ENCODE peak calls at places on chromosome 22, in six cellular contexts. One of them, this sample, is unnamed.

GRCh38 chr22:37803195-37803635 is 4.5 kb upstream of the GCAT start:
- DNase-seq in left ventricle myocardium inferior: no peak
- DNase-seq in cardiac muscle cell: no peak
- DNase-seq in CD4-positive, alpha-beta T cell: no peak
- DNase-seq in GM23248: no peak
- DNase-seq in PC-3: no peak
- DNase-seq in this sample: peak; percentile 39

GRCh38 chr22:42145175-42145574 is 14.6 kb upstream of the CYP2D6 start:
- DNase-seq in left ventricle myocardium inferior: no peak
- DNase-seq in cardiac muscle cell: no peak
- DNase-seq in CD4-positive, alpha-beta T cell: no peak
- DNase-seq in GM23248: no peak
- DNase-seq in PC-3: no peak
- DNase-seq in this sample: no peak

GRCh38 chr22:20574920-20575353 is 67.5 kb downstream of the MED15 start:
- DNase-seq in left ventricle myocardium inferior: peak; percentile 9
- DNase-seq in cardiac muscle cell: no peak
- DNase-seq in CD4-positive, alpha-beta T cell: no peak
- DNase-seq in GM23248: no peak
- DNase-seq in PC-3: no peak
- DNase-seq in this sample: no peak

GRCh38 chr22:44214764-44215163 is 34.0 kb downstream of the PARVG start:
- DNase-seq in left ventricle myocardium inferior: no peak
- DNase-seq in cardiac muscle cell: no peak
- DNase-seq in CD4-positive, alpha-beta T cell: no peak
- DNase-seq in GM23248: no peak
- DNase-seq in PC-3: no peak
- DNase-seq in this sample: no peak

GRCh38 chr22:32413715-32414114 is 1.7 kb upstream of the RTCB start:
- DNase-seq in left ventricle myocardium inferior: no peak
- DNase-seq in cardiac muscle cell: peak; percentile 5
- DNase-seq in CD4-positive, alpha-beta T cell: no peak
- DNase-seq in GM23248: peak; percentile 44
- DNase-seq in PC-3: peak; percentile 33
- DNase-seq in this sample: no peak

GRCh38 chr22:43483266-43483665 is 71.5 kb downstream of the MPPED1 start:
- DNase-seq in left ventricle myocardium inferior: no peak
- DNase-seq in cardiac muscle cell: no peak
- DNase-seq in CD4-positive, alpha-beta T cell: no peak
- DNase-seq in GM23248: no peak
- DNase-seq in PC-3: no peak
- DNase-seq in this sample: no peak

GRCh38 chr22:29912605-29913398 is 29.8 kb downstream of the MTMR3 start:
- DNase-seq in left ventricle myocardium inferior: no peak
- DNase-seq in cardiac muscle cell: no peak
- DNase-seq in CD4-positive, alpha-beta T cell: no peak
- DNase-seq in GM23248: peak; percentile 85
- DNase-seq in PC-3: peak; percentile 81
- DNase-seq in this sample: no peak

GRCh38 chr22:46044718-46045458 is 67.9 kb upstream of the WNT7B start:
- DNase-seq in left ventricle myocardium inferior: peak; percentile 60
- DNase-seq in cardiac muscle cell: peak; percentile 46
- DNase-seq in CD4-positive, alpha-beta T cell: peak; percentile 43
- DNase-seq in GM23248: no peak
- DNase-seq in PC-3: no peak
- DNase-seq in this sample: no peak

GRCh38 chr22:29550005-29550404 is 3.6 kb downstream of the THOC5 start:
- DNase-seq in left ventricle myocardium inferior: no peak
- DNase-seq in cardiac muscle cell: no peak
- DNase-seq in CD4-positive, alpha-beta T cell: no peak
- DNase-seq in GM23248: no peak
- DNase-seq in PC-3: no peak
- DNase-seq in this sample: no peak

GRCh38 chr22:19446603-19447387 is 716 bp downstream of the C22orf39 start:
- DNase-seq in left ventricle myocardium inferior: no peak
- DNase-seq in cardiac muscle cell: no peak
- DNase-seq in CD4-positive, alpha-beta T cell: no peak
- DNase-seq in GM23248: peak; percentile 40
- DNase-seq in PC-3: no peak
- DNase-seq in this sample: peak; percentile 30

GRCh38 chr22:19880786-19881569 is 26.3 kb upstream of the GNB1L start:
- DNase-seq in left ventricle myocardium inferior: peak; percentile 64
- DNase-seq in cardiac muscle cell: peak; percentile 56
- DNase-seq in CD4-positive, alpha-beta T cell: no peak
- DNase-seq in GM23248: peak; percentile 97
- DNase-seq in PC-3: peak; percentile 96
- DNase-seq in this sample: no peak

GRCh38 chr22:30312053-30312452 is 14.7 kb downstream of the TBC1D10A start:
- DNase-seq in left ventricle myocardium inferior: no peak
- DNase-seq in cardiac muscle cell: no peak
- DNase-seq in CD4-positive, alpha-beta T cell: no peak
- DNase-seq in GM23248: peak; percentile 91
- DNase-seq in PC-3: peak; percentile 77
- DNase-seq in this sample: no peak

GRCh38 chr22:22886546-22886945 is 1.1 kb upstream of the IGLL5 start:
- DNase-seq in left ventricle myocardium inferior: no peak
- DNase-seq in cardiac muscle cell: no peak
- DNase-seq in CD4-positive, alpha-beta T cell: no peak
- DNase-seq in GM23248: no peak
- DNase-seq in PC-3: no peak
- DNase-seq in this sample: no peak

GRCh38 chr22:45212992-45213751 is 27.5 kb downstream of the KIAA0930 start:
- DNase-seq in left ventricle myocardium inferior: peak; percentile 48
- DNase-seq in cardiac muscle cell: peak; percentile 18
- DNase-seq in CD4-positive, alpha-beta T cell: no peak
- DNase-seq in GM23248: peak; percentile 90
- DNase-seq in PC-3: no peak
- DNase-seq in this sample: peak; percentile 55

GRCh38 chr22:32802291-32802826 is 854 bp downstream of the TIMP3 start:
- DNase-seq in left ventricle myocardium inferior: no peak
- DNase-seq in cardiac muscle cell: no peak
- DNase-seq in CD4-positive, alpha-beta T cell: no peak
- DNase-seq in GM23248: peak; percentile 59
- DNase-seq in PC-3: no peak
- DNase-seq in this sample: no peak

GRCh38 chr22:40213478-40213877 is 35.8 kb downstream of the TNRC6B start:
- DNase-seq in left ventricle myocardium inferior: no peak
- DNase-seq in cardiac muscle cell: no peak
- DNase-seq in CD4-positive, alpha-beta T cell: no peak
- DNase-seq in GM23248: no peak
- DNase-seq in PC-3: no peak
- DNase-seq in this sample: no peak

GRCh38 chr22:29310863-29311339 is 4.5 kb downstream of the GAS2L1 start:
- DNase-seq in left ventricle myocardium inferior: peak; percentile 95
- DNase-seq in cardiac muscle cell: no peak
- DNase-seq in CD4-positive, alpha-beta T cell: no peak
- DNase-seq in GM23248: peak; percentile 99
- DNase-seq in PC-3: peak; percentile 89
- DNase-seq in this sample: peak; percentile 96

GRCh38 chr22:27133951-27134664 is 476.7 kb downstream of the MIAT start:
- DNase-seq in left ventricle myocardium inferior: no peak
- DNase-seq in cardiac muscle cell: no peak
- DNase-seq in CD4-positive, alpha-beta T cell: no peak
- DNase-seq in GM23248: peak; percentile 96
- DNase-seq in PC-3: peak; percentile 43
- DNase-seq in this sample: no peak

GRCh38 chr22:47817380-47817779 is 1054.9 kb downstream of the TBC1D22A start:
- DNase-seq in left ventricle myocardium inferior: no peak
- DNase-seq in cardiac muscle cell: no peak
- DNase-seq in CD4-positive, alpha-beta T cell: no peak
- DNase-seq in GM23248: no peak
- DNase-seq in PC-3: no peak
- DNase-seq in this sample: no peak

GRCh38 chr22:47814474-47814873 is 1052.0 kb downstream of the TBC1D22A start:
- DNase-seq in left ventricle myocardium inferior: no peak
- DNase-seq in cardiac muscle cell: no peak
- DNase-seq in CD4-positive, alpha-beta T cell: no peak
- DNase-seq in GM23248: no peak
- DNase-seq in PC-3: no peak
- DNase-seq in this sample: no peak

GRCh38 chr22:47813661-47814060 is 1051.2 kb downstream of the TBC1D22A start:
- DNase-seq in left ventricle myocardium inferior: no peak
- DNase-seq in cardiac muscle cell: no peak
- DNase-seq in CD4-positive, alpha-beta T cell: no peak
- DNase-seq in GM23248: no peak
- DNase-seq in PC-3: no peak
- DNase-seq in this sample: no peak

GRCh38 chr22:47818496-47818895 is 1056.0 kb downstream of the TBC1D22A start:
- DNase-seq in left ventricle myocardium inferior: no peak
- DNase-seq in cardiac muscle cell: no peak
- DNase-seq in CD4-positive, alpha-beta T cell: no peak
- DNase-seq in GM23248: no peak
- DNase-seq in PC-3: no peak
- DNase-seq in this sample: no peak

DNA sequence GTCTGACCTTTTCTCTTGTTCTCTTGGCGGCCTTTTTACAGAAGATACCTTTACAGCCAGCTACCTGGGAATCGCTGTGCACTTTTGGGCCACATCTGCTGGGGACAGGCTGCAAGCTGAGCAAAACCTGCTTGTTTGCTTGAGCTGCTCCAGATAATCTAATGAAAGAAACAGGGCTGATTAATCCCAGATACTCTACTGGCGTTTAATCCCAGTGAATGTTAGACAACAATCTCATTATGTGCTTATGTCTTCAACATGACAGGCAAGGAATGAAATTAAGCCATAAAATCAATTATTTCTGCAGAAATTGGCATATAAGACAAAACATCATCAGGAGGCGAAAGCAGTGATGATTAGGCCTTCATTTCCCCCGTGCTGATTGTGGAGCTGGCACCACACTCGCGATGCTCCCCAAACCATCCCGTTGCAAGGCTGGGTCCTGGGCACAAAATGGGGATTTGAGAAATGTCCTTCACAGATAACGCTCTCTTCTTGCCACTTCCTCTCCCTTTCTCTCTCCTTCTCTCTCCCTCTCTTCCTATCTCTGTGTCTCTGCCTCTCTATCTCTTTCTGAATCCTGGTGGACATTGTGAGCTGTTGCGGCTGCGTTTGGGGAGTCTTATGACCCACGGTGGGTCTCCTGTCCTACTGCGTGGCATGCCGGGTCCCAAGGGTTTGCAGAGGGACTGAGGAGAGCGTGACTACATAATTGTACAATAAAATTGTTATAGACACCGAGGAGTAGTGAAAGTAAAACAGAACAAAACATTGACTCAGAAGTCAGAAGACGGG is 1053.9 kb downstream of the TBC1D22A start:
- DNase-seq in left ventricle myocardium inferior: no peak
- DNase-seq in cardiac muscle cell: no peak
- DNase-seq in CD4-positive, alpha-beta T cell: no peak
- DNase-seq in GM23248: no peak
- DNase-seq in PC-3: no peak
- DNase-seq in this sample: no peak
- H3K9me3 ChIP-seq in left ventricle myocardium inferior: peaks cover 15% of the 10 kb centered on the region
- H3K9me3 ChIP-seq in cardiac muscle cell: peaks cover 3% of the 10 kb centered on the region
- H3K9me3 ChIP-seq in CD4-positive, alpha-beta T cell: no peaks in the 10 kb centered on the region
- H3K9me3 ChIP-seq in GM23248: no peaks in the 10 kb centered on the region
- H3K9me3 ChIP-seq in PC-3: no peaks in the 10 kb centered on the region
- H3K9me3 ChIP-seq in this sample: no peaks in the 10 kb centered on the region

GRCh38 chr22:47380692-47381091 is 618.2 kb downstream of the TBC1D22A start:
- DNase-seq in left ventricle myocardium inferior: no peak
- DNase-seq in cardiac muscle cell: no peak
- DNase-seq in CD4-positive, alpha-beta T cell: no peak
- DNase-seq in GM23248: no peak
- DNase-seq in PC-3: no peak
- DNase-seq in this sample: no peak
- H3K9me3 ChIP-seq in left ventricle myocardium inferior: no peaks in the 10 kb centered on the region
- H3K9me3 ChIP-seq in cardiac muscle cell: no peaks in the 10 kb centered on the region
- H3K9me3 ChIP-seq in CD4-positive, alpha-beta T cell: no peaks in the 10 kb centered on the region
- H3K9me3 ChIP-seq in GM23248: no peaks in the 10 kb centered on the region
- H3K9me3 ChIP-seq in PC-3: no peaks in the 10 kb centered on the region
- H3K9me3 ChIP-seq in this sample: no peaks in the 10 kb centered on the region

GRCh38 chr22:48103126-48103875 is 1340.9 kb downstream of the TBC1D22A start:
- DNase-seq in left ventricle myocardium inferior: no peak
- DNase-seq in cardiac muscle cell: no peak
- DNase-seq in CD4-positive, alpha-beta T cell: no peak
- DNase-seq in GM23248: no peak
- DNase-seq in PC-3: no peak
- DNase-seq in this sample: no peak
- H3K9me3 ChIP-seq in left ventricle myocardium inferior: peaks cover 2% of the 10 kb centered on the region
- H3K9me3 ChIP-seq in cardiac muscle cell: no peaks in the 10 kb centered on the region
- H3K9me3 ChIP-seq in CD4-positive, alpha-beta T cell: no peaks in the 10 kb centered on the region
- H3K9me3 ChIP-seq in GM23248: no peaks in the 10 kb centered on the region
- H3K9me3 ChIP-seq in PC-3: no peaks in the 10 kb centered on the region
- H3K9me3 ChIP-seq in this sample: no peaks in the 10 kb centered on the region

GRCh38 chr22:47432683-47433082 is 670.2 kb downstream of the TBC1D22A start:
- DNase-seq in left ventricle myocardium inferior: no peak
- DNase-seq in cardiac muscle cell: no peak
- DNase-seq in CD4-positive, alpha-beta T cell: no peak
- DNase-seq in GM23248: no peak
- DNase-seq in PC-3: no peak
- DNase-seq in this sample: no peak

GRCh38 chr22:47433627-47434026 is 671.2 kb downstream of the TBC1D22A start:
- DNase-seq in left ventricle myocardium inferior: no peak
- DNase-seq in cardiac muscle cell: no peak
- DNase-seq in CD4-positive, alpha-beta T cell: no peak
- DNase-seq in GM23248: no peak
- DNase-seq in PC-3: no peak
- DNase-seq in this sample: no peak

GRCh38 chr22:47435204-47435487 is 672.7 kb downstream of the TBC1D22A start:
- DNase-seq in left ventricle myocardium inferior: no peak
- DNase-seq in cardiac muscle cell: no peak
- DNase-seq in CD4-positive, alpha-beta T cell: no peak
- DNase-seq in GM23248: no peak
- DNase-seq in PC-3: no peak
- DNase-seq in this sample: no peak

GRCh38 chr22:47435826-47436225 is 673.4 kb downstream of the TBC1D22A start:
- DNase-seq in left ventricle myocardium inferior: no peak
- DNase-seq in cardiac muscle cell: no peak
- DNase-seq in CD4-positive, alpha-beta T cell: no peak
- DNase-seq in GM23248: no peak
- DNase-seq in PC-3: no peak
- DNase-seq in this sample: no peak

DNA sequence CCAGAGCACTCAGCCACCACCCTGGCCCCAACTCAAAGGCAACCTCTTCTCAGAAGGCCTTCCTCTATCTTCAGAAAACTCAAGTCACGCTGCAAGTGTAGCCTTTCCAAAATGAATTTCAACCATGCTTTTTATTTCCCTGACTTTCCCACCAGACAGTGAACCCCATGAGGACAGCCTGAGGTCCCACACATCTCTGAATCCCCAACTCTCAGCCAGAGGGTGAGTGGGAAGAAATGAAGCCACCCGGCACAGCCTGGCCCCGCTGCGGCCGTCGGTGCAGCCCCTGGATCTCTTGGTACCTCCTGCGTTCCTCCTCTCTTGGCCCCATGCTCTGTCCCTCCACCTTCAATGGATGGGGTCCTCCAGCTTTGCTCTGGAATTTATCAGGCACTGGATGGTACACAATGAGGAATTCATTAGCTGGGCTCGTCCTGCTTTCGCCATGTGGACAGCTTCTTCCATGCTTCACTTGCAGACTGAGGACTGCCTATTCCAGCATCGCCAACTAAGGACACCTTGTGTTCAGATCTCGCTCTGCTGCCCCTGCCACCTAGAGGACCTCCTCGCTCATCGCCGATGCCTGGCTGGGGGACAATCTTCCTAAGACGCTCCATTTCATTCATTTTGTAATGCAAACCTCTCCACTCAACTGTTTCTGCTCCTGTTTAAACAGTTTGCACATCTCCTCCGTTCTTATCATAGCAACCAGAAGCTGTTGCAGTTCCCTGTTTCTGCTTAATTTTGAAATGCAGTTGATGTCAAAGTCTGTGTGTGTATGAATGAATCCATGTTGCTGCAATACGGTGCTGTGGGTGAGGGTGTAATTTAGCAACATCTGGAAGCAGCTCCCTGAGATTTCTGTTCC is 672.1 kb downstream of the TBC1D22A start:
- DNase-seq in left ventricle myocardium inferior: no peak
- DNase-seq in cardiac muscle cell: no peak
- DNase-seq in CD4-positive, alpha-beta T cell: no peak
- DNase-seq in GM23248: no peak
- DNase-seq in PC-3: no peak
- DNase-seq in this sample: no peak
- H3K9me3 ChIP-seq in left ventricle myocardium inferior: peaks cover 41% of the 10 kb centered on the region
- H3K9me3 ChIP-seq in cardiac muscle cell: no peaks in the 10 kb centered on the region
- H3K9me3 ChIP-seq in CD4-positive, alpha-beta T cell: no peaks in the 10 kb centered on the region
- H3K9me3 ChIP-seq in GM23248: no peaks in the 10 kb centered on the region
- H3K9me3 ChIP-seq in PC-3: no peaks in the 10 kb centered on the region
- H3K9me3 ChIP-seq in this sample: no peaks in the 10 kb centered on the region

This sample was measured in testis.